ENCODE peak calls at places on chromosome 5, in nine cellular contexts. S is HCT116, R is foreskin fibroblast, L is AG10803, B is lower leg skin, Y is GM06990, F is GM12878, A is suprapubic skin, N is bronchial epithelial cell. P is an unnamed sample.

GRCh38 chr5:1930880-1931589 is 48.3 kb upstream of the IRX4 start:
- DNase-seq in Y (no peak), L (no peak), R (no peak), F (no peak), N (no peak), A (peak; percentile 63), B (no peak), S (no peak), P (no peak)

GRCh38 chr5:98110270-98110669 is 663.2 kb upstream of the RGMB start:
- DNase-seq in L (peak; percentile 79), B (no peak), Y (no peak), R (peak; percentile 91), A (no peak), S (no peak), F (no peak), N (peak; percentile 96), P (peak; percentile 95)

GRCh38 chr5:111968459-111968858 is 211.5 kb upstream of the NREP start:
- DNase-seq in S (no peak), F (no peak), A (no peak), L (peak; percentile 91), R (peak; percentile 75), Y (no peak), N (no peak), B (peak; percentile 31), P (peak; percentile 43)

GRCh38 chr5:57176350-57176857 is 2.5 kb downstream of the GPBP1 start:
- DNase-seq in N (peak; percentile 60), L (peak; percentile 54), B (no peak), Y (no peak), R (peak; percentile 14), S (no peak), A (no peak), F (no peak), P (peak; percentile 75)

GRCh38 chr5:909086-909485 is 16.4 kb downstream of the TRIP13 start:
- DNase-seq in A (no peak), F (no peak), B (peak; percentile 48), L (no peak), N (peak; percentile 77), Y (no peak), R (no peak), S (no peak), P (no peak)

GRCh38 chr5:147673276-147673675 is 109.3 kb downstream of the JAKMIP2 start:
- DNase-seq in A (no peak), Y (no peak), N (no peak), F (no peak), B (no peak), S (no peak), R (no peak), L (no peak), P (no peak)

GRCh38 chr5:318931-319601 is 2.4 kb upstream of the AHRR start:
- DNase-seq in Y (no peak), S (no peak), F (no peak), N (no peak), A (peak; percentile 56), R (no peak), B (no peak), L (no peak), P (no peak)

GRCh38 chr5:32531885-32532520 is 53.4 kb upstream of the SUB1 start:
- DNase-seq in N (peak; percentile 21), F (peak; percentile 60), B (no peak), L (peak; percentile 58), R (no peak), S (no peak), Y (peak; percentile 41), A (no peak), P (peak; percentile 63)

GRCh38 chr5:158538506-158539074 is 561.1 kb downstream of the EBF1 start:
- DNase-seq in N (no peak), R (no peak), S (no peak), F (peak; percentile 27), Y (peak; percentile 53), B (no peak), A (no peak), L (no peak), P (no peak)

GRCh38 chr5:141772281-141772680 is 90.3 kb upstream of the ARAP3 start:
- DNase-seq in Y (no peak), B (no peak), A (no peak), L (peak; percentile 11), S (no peak), N (no peak), R (peak; percentile 9), F (no peak), P (no peak)

GRCh38 chr5:171312129-171312819 is 3.2 kb downstream of the TLX3 start:
- DNase-seq in F (no peak), A (no peak), N (no peak), S (no peak), B (no peak), Y (no peak), R (no peak), L (no peak), P (no peak)

GRCh38 chr5:137431051-137431450 is 68.1 kb downstream of the SPOCK1 start:
- DNase-seq in F (no peak), L (no peak), N (peak; percentile 4), S (no peak), Y (no peak), A (no peak), B (no peak), R (no peak), P (no peak)

GRCh38 chr5:115333164-115333563 is 36.7 kb upstream of the CCDC112 start:
- DNase-seq in S (no peak), N (no peak), R (no peak), F (peak; percentile 32), L (peak; percentile 4), B (no peak), Y (peak; percentile 17), A (no peak), P (no peak)

DNA sequence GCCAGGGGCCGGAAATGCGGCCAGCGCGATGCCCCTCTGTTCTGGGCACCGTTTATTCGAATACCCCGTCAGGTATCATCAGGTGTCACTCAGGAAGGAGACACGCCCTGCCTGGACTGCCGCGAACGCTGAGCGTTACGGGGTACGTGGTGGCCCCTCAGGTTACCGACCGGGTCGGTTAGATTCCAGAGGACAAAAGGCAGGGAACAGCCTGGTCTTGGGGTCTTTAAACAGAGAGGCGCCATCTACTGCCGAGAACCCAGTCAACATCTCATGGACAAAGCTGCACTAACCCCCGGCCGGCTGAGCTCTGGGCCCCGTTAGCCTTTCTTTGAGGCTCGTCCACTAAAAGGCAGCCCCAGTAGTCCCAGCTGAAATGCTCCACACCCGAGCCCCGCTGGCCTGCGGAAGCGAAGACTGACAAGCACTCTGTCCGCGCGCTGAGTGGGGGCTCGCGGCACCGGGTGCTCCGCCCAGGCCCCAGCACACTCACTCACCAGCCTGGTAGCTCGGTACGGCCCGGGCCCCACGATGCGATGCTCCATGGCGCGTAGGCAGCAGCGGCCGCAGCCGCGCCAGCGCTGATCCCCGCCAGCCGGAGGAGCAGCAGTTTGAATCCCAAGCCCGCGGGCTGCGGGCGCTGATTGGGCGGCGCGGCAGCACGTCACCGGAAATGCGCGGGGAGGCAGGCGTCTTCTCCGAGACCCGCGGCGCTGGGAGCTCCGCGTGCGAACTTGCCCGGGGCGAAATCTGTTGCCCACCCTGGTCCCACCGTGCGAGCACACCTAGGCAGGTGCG is at the start of gene DEPDC1B:
- DNase-seq in S (peak; percentile 76), L (peak; percentile 85), N (peak; percentile 76), R (peak; percentile 91), F (peak; percentile 50), B (peak; percentile 79), A (peak; percentile 89), Y (peak; percentile 96), P (peak; percentile 89)
- TF ChIP-seq CTCF in S (peak; percentile 2), L (peak; percentile 52), N (no peak), R (no peak), F (peak; percentile 28), B (no peak), A (no peak), Y (peak; percentile 46), P (peak; percentile 48)

GRCh38 chr5:138640138-138640537 is 64.9 kb upstream of the HSPA9 start:
- DNase-seq in L (no peak), A (no peak), N (no peak), B (no peak), F (no peak), Y (no peak), R (no peak), S (no peak), P (no peak)

GRCh38 chr5:138643040-138643791 is 68.0 kb upstream of the HSPA9 start:
- DNase-seq in B (no peak), S (no peak), L (no peak), Y (no peak), N (no peak), A (no peak), F (no peak), R (no peak), P (no peak)

GRCh38 chr5:138641547-138642298 is 66.5 kb upstream of the HSPA9 start:
- DNase-seq in R (peak; percentile 32), B (peak; percentile 67), N (peak; percentile 43), S (peak; percentile 48), F (no peak), L (peak; percentile 51), Y (no peak), A (peak; percentile 72), P (peak; percentile 69)

GRCh38 chr5:138639326-138639725 is 64.1 kb upstream of the HSPA9 start:
- DNase-seq in F (no peak), S (no peak), R (no peak), N (no peak), Y (no peak), A (no peak), B (no peak), L (no peak), P (no peak)

GRCh38 chr5:138640855-138641254 is 65.7 kb upstream of the HSPA9 start:
- DNase-seq in N (peak; percentile 56), A (no peak), R (no peak), L (no peak), B (no peak), S (no peak), Y (no peak), F (no peak), P (no peak)
- H3K4me3 ChIP-seq in N (no peak overlapping the region), A (no peak overlapping the region), R (no peak overlapping the region), L (no peak overlapping the region), B (no peak overlapping the region), S (no peak overlapping the region), Y (no peak overlapping the region), F (no peak overlapping the region), P (no peak overlapping the region)

DNA sequence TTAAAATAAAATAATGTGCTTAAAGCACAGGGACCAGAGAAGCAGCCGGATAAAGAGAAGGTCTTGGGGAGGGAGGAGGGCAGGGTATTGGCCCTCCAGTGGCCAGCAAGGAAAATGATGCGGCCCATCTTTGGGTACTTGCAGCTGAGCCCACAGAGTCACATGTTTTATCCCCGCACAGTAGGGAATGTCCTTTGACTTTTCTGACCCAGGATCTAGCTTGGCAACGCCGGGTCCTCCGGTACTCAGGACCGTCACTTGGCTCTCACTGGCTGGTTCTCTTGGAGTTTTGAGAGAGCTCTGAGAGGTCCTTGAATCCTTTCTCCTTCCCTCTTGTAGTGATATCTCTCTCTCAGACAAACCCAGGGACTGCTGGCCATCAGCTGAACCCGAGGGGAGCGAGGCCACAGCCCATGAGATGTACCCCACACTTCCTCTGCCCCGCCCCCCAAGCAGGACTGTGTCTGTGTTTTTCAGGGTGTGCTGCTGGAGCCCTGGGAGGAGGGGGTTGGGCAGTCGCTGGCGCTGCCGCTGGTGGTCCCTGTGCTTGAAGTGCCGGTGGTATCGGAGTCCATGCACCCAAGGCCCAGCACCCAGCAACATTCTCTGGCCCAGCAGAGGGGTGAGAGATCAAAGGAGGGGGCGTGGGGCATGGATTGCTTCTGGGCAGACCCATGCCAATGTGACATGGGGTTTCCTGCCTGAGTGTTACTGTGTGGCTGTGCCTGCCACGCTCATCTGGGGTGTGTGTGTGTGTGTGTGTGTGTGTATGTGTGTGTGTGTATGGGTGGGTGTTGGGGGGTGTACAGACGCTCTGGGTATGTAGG is 35.5 kb upstream of the HSPA9 start:
- DNase-seq in N (no peak), B (peak; percentile 16), F (no peak), S (no peak), L (no peak), Y (no peak), R (no peak), A (peak; percentile 68), P (no peak)
- TF ChIP-seq CTCF in N (peak; percentile 28), B (no peak), F (peak; percentile 12), S (no peak), L (peak; percentile 26), Y (peak; percentile 7), R (peak; percentile 22), A (no peak), P (peak; percentile 13)

GRCh38 chr5:127028822-127029457 is 1.4 kb downstream of the MARCHF3 start:
- DNase-seq in A (no peak), R (peak; percentile 47), L (no peak), N (no peak), F (no peak), B (no peak), Y (no peak), S (no peak), P (peak; percentile 92)
- H3K4me3 ChIP-seq in A (peak overlapping the region; percentile 84), R (peak overlapping the region; percentile 96), L (peak overlapping the region; percentile 88), N (no peak overlapping the region), F (peak overlapping the region; percentile 89), B (no peak overlapping the region), Y (peak overlapping the region; percentile 89), S (peak overlapping the region; percentile 62), P (peak overlapping the region; percentile 91)

P was measured in fibroblast of villous mesenchyme.